ENCODE peak calls at places on chromosomes 12 and 14, in six cellular contexts. U is stimulated activated CD4-positive, alpha-beta T cell treated with anti-CD3 and anti-CD28 coated beads, Interleukin-1b, Interleukin-23, amount 100 ng/mL, for 1 hour; A is iPS-NIHi11; Q is RPMI8226; F is SW480; B is hypothalamus. Y is an unnamed sample.

GRCh38 chr12:68245071-68246021 is 8.1 kb downstream of the IL22 start:
- DNase-seq in U (no peak), A (no peak), Q (no peak), F (no peak), B (no peak), Y (no peak)

GRCh38 chr14:64114166-64114565 is 180.0 kb downstream of the ESR2 start:
- DNase-seq in U (no peak), A (peak; percentile 21), Q (no peak), F (peak; percentile 5), B (no peak), Y (no peak)

GRCh38 chr14:83217492-83217891 is 1683.8 kb upstream of the SEL1L start:
- DNase-seq in U (no peak), A (no peak), Q (no peak), F (no peak), B (no peak), Y (no peak)

GRCh38 chr12:104863549-104863948 is 94.5 kb downstream of the SLC41A2 start:
- DNase-seq in U (no peak), A (no peak), Q (no peak), F (no peak), B (no peak), Y (no peak)

GRCh38 chr12:55686366-55687010 is 21.2 kb downstream of the ITGA7 start:
- DNase-seq in U (no peak), A (no peak), Q (no peak), F (no peak), B (no peak), Y (no peak)

GRCh38 chr12:57123813-57124212 is 4.5 kb upstream of the LRP1 start:
- DNase-seq in U (no peak), A (no peak), Q (no peak), F (no peak), B (no peak), Y (no peak)

GRCh38 chr14:68124885-68125731 is 305.5 kb downstream of the RAD51B start:
- DNase-seq in U (no peak), A (no peak), Q (no peak), F (no peak), B (no peak), Y (no peak)

GRCh38 chr14:62692490-62693106 is 352.7 kb downstream of the KCNH5 start:
- DNase-seq in U (no peak), A (no peak), Q (no peak), F (no peak), B (no peak), Y (no peak)

GRCh38 chr12:30913323-30913722 is 13.2 kb upstream of the TSPAN11 start:
- DNase-seq in U (no peak), A (no peak), Q (peak; percentile 59), F (no peak), B (no peak), Y (no peak)

GRCh38 chr14:105416671-105417070 is 3.0 kb upstream of the MTA1 start:
- DNase-seq in U (no peak), A (no peak), Q (no peak), F (no peak), B (no peak), Y (no peak)

Y was measured in cerebellar nuclear complex.